ENCODE peak calls at places on chromosomes 12 and 14, in eight cellular contexts. W, R, L, X, B, K, E and I are unnamed samples.

GRCh38 chr12:121781751-121782615 is 11.5 kb downstream of the RHOF start:
- DNase-seq in W (no peak), R (no peak), L (no peak), X (no peak), B (peak), K (no peak), E (no peak), I (no peak)

GRCh38 chr12:76863005-76863670 is 15.7 kb downstream of the CSRP2 start:
- DNase-seq in W (no peak), R (no peak), L (no peak), X (no peak), B (no peak), K (no peak), E (no peak), I (no peak)

GRCh38 chr12:124517260-124518050 is 50.0 kb downstream of the NCOR2 start:
- DNase-seq in W (no peak), R (peak), L (peak), X (peak), B (no peak), K (peak), E (no peak), I (peak)

GRCh38 chr12:77795699-77796098 is 35.0 kb upstream of the NAV3 start:
- DNase-seq in W (no peak), R (no peak), L (no peak), X (no peak), B (no peak), K (no peak), E (no peak), I (no peak)

GRCh38 chr12:88056571-88056970 is 27.4 kb upstream of the C12orf50 start:
- DNase-seq in W (no peak), R (no peak), L (no peak), X (no peak), B (no peak), K (no peak), E (no peak), I (no peak)

GRCh38 chr12:126248871-126249403 is 1183.7 kb downstream of the AACS start:
- DNase-seq in W (no peak), R (no peak), L (no peak), X (no peak), B (no peak), K (no peak), E (no peak), I (no peak)

GRCh38 chr12:130144256-130144655 is 18.0 kb upstream of the FZD10 start:
- DNase-seq in W (no peak), R (no peak), L (no peak), X (no peak), B (no peak), K (no peak), E (no peak), I (no peak)

GRCh38 chr12:46382425-46382973 is 9.9 kb upstream of the SLC38A2 start:
- DNase-seq in W (no peak), R (no peak), L (no peak), X (no peak), B (no peak), K (no peak), E (no peak), I (no peak)

GRCh38 chr14:55388160-55388559 is 23.5 kb downstream of the ATG14 start:
- DNase-seq in W (no peak), R (no peak), L (no peak), X (no peak), B (no peak), K (no peak), E (no peak), I (no peak)

GRCh38 chr12:47773858-47774580 is 981 bp downstream of the SLC48A1 start:
- DNase-seq in W (no peak), R (no peak), L (no peak), X (no peak), B (no peak), K (no peak), E (no peak), I (no peak)

GRCh38 chr14:104794099-104794498 is 1.4 kb downstream of the AKT1 start:
- DNase-seq in W (no peak), R (peak), L (peak), X (no peak), B (no peak), K (peak), E (no peak), I (no peak)

GRCh38 chr12:87332987-87333761 is 696.0 kb downstream of the C12orf50 start:
- DNase-seq in W (no peak), R (no peak), L (no peak), X (no peak), B (no peak), K (peak), E (no peak), I (no peak)

GRCh38 chr12:59946635-59947034 is 350.8 kb downstream of the SLC16A7 start:
- DNase-seq in W (no peak), R (no peak), L (no peak), X (no peak), B (no peak), K (no peak), E (no peak), I (no peak)

GRCh38 chr12:96350982-96351381 is 49.3 kb downstream of the CDK17 start:
- DNase-seq in W (no peak), R (no peak), L (no peak), X (peak), B (no peak), K (no peak), E (no peak), I (no peak)

GRCh38 chr14:78519863-78520262 is 349.7 kb downstream of the NRXN3 start:
- DNase-seq in W (no peak), R (peak), L (peak), X (peak), B (peak), K (no peak), E (no peak), I (no peak)

GRCh38 chr12:6057693-6058092 is 66.8 kb downstream of the VWF start:
- DNase-seq in W (no peak), R (no peak), L (no peak), X (no peak), B (no peak), K (no peak), E (no peak), I (no peak)

GRCh38 chr14:91098591-91098990 is 15.3 kb upstream of the DGLUCY start:
- DNase-seq in W (no peak), R (no peak), L (no peak), X (no peak), B (no peak), K (no peak), E (no peak), I (no peak)

GRCh38 chr12:101847325-101847724 is 16.6 kb upstream of the GNPTAB start:
- DNase-seq in W (no peak), R (no peak), L (no peak), X (no peak), B (no peak), K (no peak), E (no peak), I (no peak)

GRCh38 chr12:57111046-57111698 is at the start of gene STAT6:
- DNase-seq in W (peak), R (peak), L (peak), X (peak), B (peak), K (peak), E (no peak), I (peak)

GRCh38 chr12:100860611-100861010 is 66.0 kb downstream of the ANO4 start:
- DNase-seq in W (no peak), R (no peak), L (no peak), X (no peak), B (no peak), K (no peak), E (no peak), I (no peak)

GRCh38 chr12:1171657-1172056 is 180.6 kb downstream of the ERC1 start:
- DNase-seq in W (no peak), R (peak), L (no peak), X (no peak), B (no peak), K (no peak), E (no peak), I (no peak)

GRCh38 chr12:50119387-50119786 is 7.4 kb downstream of the COX14 start:
- DNase-seq in W (no peak), R (no peak), L (no peak), X (no peak), B (no peak), K (no peak), E (no peak), I (peak)

GRCh38 chr12:15522574-15523187 is 200.4 kb downstream of the PTPRO start:
- DNase-seq in W (no peak), R (peak), L (no peak), X (peak), B (no peak), K (peak), E (no peak), I (no peak)

GRCh38 chr12:129025055-129025454 is 171.8 kb downstream of the GLT1D1 start:
- DNase-seq in W (no peak), R (no peak), L (no peak), X (no peak), B (no peak), K (no peak), E (no peak), I (no peak)

GRCh38 chr14:54864526-54864925 is 38.1 kb downstream of the GCH1 start:
- DNase-seq in W (no peak), R (no peak), L (no peak), X (no peak), B (no peak), K (no peak), E (no peak), I (no peak)

GRCh38 chr14:35332517-35333346 is 40.5 kb downstream of the PSMA6 start:
- DNase-seq in W (no peak), R (peak), L (peak), X (no peak), B (no peak), K (no peak), E (no peak), I (no peak)

GRCh38 chr12:4979737-4980136 is 63.9 kb upstream of the KCNA5 start:
- DNase-seq in W (no peak), R (no peak), L (no peak), X (no peak), B (no peak), K (no peak), E (no peak), I (no peak)

GRCh38 chr12:57231276-57232021 is 1.9 kb downstream of the SHMT2 start:
- DNase-seq in W (no peak), R (no peak), L (no peak), X (no peak), B (no peak), K (no peak), E (no peak), I (no peak)

GRCh38 chr12:42625611-42626010 is 36.1 kb upstream of the PRICKLE1 start:
- DNase-seq in W (no peak), R (no peak), L (no peak), X (no peak), B (no peak), K (no peak), E (no peak), I (no peak)

GRCh38 chr14:32593290-32593942 is 264.3 kb downstream of the AKAP6 start:
- DNase-seq in W (no peak), R (no peak), L (no peak), X (peak), B (no peak), K (no peak), E (no peak), I (no peak)

GRCh38 chr14:55073856-55074255 is 22.4 kb downstream of the MAPK1IP1L start:
- DNase-seq in W (no peak), R (no peak), L (no peak), X (no peak), B (no peak), K (no peak), E (no peak), I (peak)

GRCh38 chr14:92959189-92959531 is 36.2 kb downstream of the CHGA start:
- DNase-seq in W (no peak), R (no peak), L (no peak), X (peak), B (no peak), K (no peak), E (no peak), I (no peak)

GRCh38 chr12:51620448-51620847 is 29.4 kb downstream of the SCN8A start:
- DNase-seq in W (no peak), R (no peak), L (no peak), X (no peak), B (no peak), K (no peak), E (no peak), I (no peak)

GRCh38 chr12:113266106-113266895 is 45.0 kb downstream of the TPCN1 start:
- DNase-seq in W (no peak), R (no peak), L (no peak), X (no peak), B (no peak), K (no peak), E (no peak), I (no peak)